ENCODE peak calls at places on chromosomes 2 and 18, in seven cellular contexts. S, K, D, I, H, O and T are unnamed samples. For H3K36me3, the result is how much of the 10 kb centered on the place peaks cover.

GRCh38 chr2:97950329-97951154 is 45.2 kb downstream of the TMEM131 start:
- DNase-seq in S (no peak), K (no peak), D (no peak), I (no peak), H (no peak), O (no peak), T (no peak)

GRCh38 chr18:73826098-73826497 is 321.5 kb downstream of the FBXO15 start:
- DNase-seq in S (no peak), K (no peak), D (no peak), I (no peak), H (no peak), O (no peak), T (no peak)

GRCh38 chr2:85959191-85959590 is 70.4 kb upstream of the ST3GAL5 start:
- DNase-seq in S (no peak), K (no peak), D (no peak), I (no peak), H (no peak), O (no peak), T (no peak)

GRCh38 chr2:146527166-146527565 is 1317.7 kb upstream of the ACVR2A start:
- DNase-seq in S (no peak), K (no peak), D (no peak), I (no peak), H (no peak), O (no peak), T (no peak)

GRCh38 chr2:71566271-71566858 is 113.0 kb downstream of the DYSF start:
- DNase-seq in S (no peak), K (no peak), D (no peak), I (no peak), H (no peak), O (no peak), T (no peak)

GRCh38 chr2:164903944-164904343 is 51.4 kb downstream of the SLC38A11 start:
- DNase-seq in S (no peak), K (no peak), D (peak), I (no peak), H (peak), O (no peak), T (no peak)

GRCh38 chr2:128448331-128449225 is 129.9 kb upstream of the HS6ST1 start:
- DNase-seq in S (no peak), K (no peak), D (no peak), I (no peak), H (peak), O (peak), T (no peak)

GRCh38 chr2:41937921-41938708 is 109.7 kb upstream of the PKDCC start:
- DNase-seq in S (no peak), K (no peak), D (no peak), I (no peak), H (peak), O (peak), T (no peak)

GRCh38 chr2:188410504-188411235 is 119.0 kb downstream of the GULP1 start:
- DNase-seq in S (no peak), K (no peak), D (no peak), I (no peak), H (no peak), O (no peak), T (no peak)

GRCh38 chr2:108813732-108814131 is 27.2 kb downstream of the CCDC138 start:
- DNase-seq in S (no peak), K (no peak), D (no peak), I (no peak), H (no peak), O (no peak), T (no peak)

GRCh38 chr2:118371500-118371899 is 283.2 kb downstream of the INSIG2 start:
- DNase-seq in S (peak), K (no peak), D (no peak), I (peak), H (peak), O (peak), T (no peak)

GRCh38 chr2:27776097-27776496 is 4.6 kb downstream of the MRPL33 start:
- DNase-seq in S (no peak), K (no peak), D (no peak), I (no peak), H (no peak), O (peak), T (no peak)

GRCh38 chr2:187429989-187430388 is 18.1 kb downstream of the CALCRL start:
- DNase-seq in S (no peak), K (no peak), D (no peak), I (no peak), H (no peak), O (no peak), T (no peak)

GRCh38 chr2:38146302-38146916 is 70.5 kb upstream of the CYP1B1 start:
- DNase-seq in S (no peak), K (peak), D (peak), I (peak), H (no peak), O (peak), T (peak)

GRCh38 chr18:26470011-26470637 is 78.2 kb downstream of the KCTD1 start:
- DNase-seq in S (no peak), K (no peak), D (no peak), I (no peak), H (peak), O (no peak), T (no peak)

GRCh38 chr2:133146893-133147292 is 421.4 kb downstream of the NCKAP5 start:
- DNase-seq in S (no peak), K (no peak), D (no peak), I (no peak), H (no peak), O (no peak), T (no peak)

GRCh38 chr2:97663626-97663961 is 250 bp downstream of the ACTR1B start:
- DNase-seq in S (no peak), K (no peak), D (no peak), I (no peak), H (no peak), O (no peak), T (no peak)

GRCh38 chr2:28408764-28409599 is 16.3 kb downstream of the FOSL2 start:
- DNase-seq in S (no peak), K (peak), D (no peak), I (peak), H (no peak), O (no peak), T (no peak)

GRCh38 chr2:362924-363323 is 75.0 kb upstream of the ALKAL2 start:
- DNase-seq in S (no peak), K (no peak), D (no peak), I (no peak), H (no peak), O (no peak), T (no peak)

GRCh38 chr2:133511679-133512078 is 56.6 kb downstream of the NCKAP5 start:
- DNase-seq in S (no peak), K (no peak), D (no peak), I (peak), H (no peak), O (no peak), T (no peak)

GRCh38 chr2:58633576-58634365 is 392.6 kb upstream of the FANCL start:
- DNase-seq in S (no peak), K (no peak), D (no peak), I (no peak), H (no peak), O (no peak), T (no peak)

GRCh38 chr2:31235504-31235902 is 1.6 kb downstream of the EHD3 start:
- DNase-seq in S (no peak), K (no peak), D (no peak), I (no peak), H (no peak), O (no peak), T (no peak)

GRCh38 chr2:95076705-95077520 is 44.7 kb downstream of the MRPS5 start:
- DNase-seq in S (peak), K (peak), D (peak), I (peak), H (peak), O (peak), T (peak)

GRCh38 chr2:106805716-106806115 is 80.3 kb downstream of the ST6GAL2 start:
- DNase-seq in S (no peak), K (no peak), D (no peak), I (no peak), H (no peak), O (no peak), T (no peak)

GRCh38 chr2:177245010-177245422 is 19.5 kb downstream of the NFE2L2 start:
- DNase-seq in S (no peak), K (no peak), D (no peak), I (no peak), H (no peak), O (no peak), T (no peak)

GRCh38 chr2:98032086-98032485 is 36.3 kb upstream of the TMEM131 start:
- DNase-seq in S (no peak), K (no peak), D (no peak), I (no peak), H (no peak), O (no peak), T (no peak)

GRCh38 chr2:42386684-42387083 is 25.7 kb upstream of the COX7A2L start:
- DNase-seq in S (no peak), K (no peak), D (no peak), I (no peak), H (no peak), O (no peak), T (no peak)

GRCh38 chr2:119549236-119549635 is 5.0 kb downstream of the CFAP221 start:
- DNase-seq in S (no peak), K (no peak), D (no peak), I (no peak), H (no peak), O (no peak), T (no peak)

GRCh38 chr18:48832961-48833700 is 117.6 kb downstream of the SMAD7 start:
- DNase-seq in S (no peak), K (peak), D (peak), I (no peak), H (peak), O (peak), T (no peak)

GRCh38 chr2:235964787-235965390 is 203.3 kb downstream of the GBX2 start:
- DNase-seq in S (no peak), K (no peak), D (no peak), I (no peak), H (no peak), O (no peak), T (no peak)

GRCh38 chr2:235968616-235969324 is 199.4 kb downstream of the GBX2 start:
- DNase-seq in S (no peak), K (no peak), D (no peak), I (no peak), H (no peak), O (no peak), T (no peak)

GRCh38 chr2:235967358-235967757 is 200.8 kb downstream of the GBX2 start:
- DNase-seq in S (no peak), K (no peak), D (no peak), I (no peak), H (no peak), O (no peak), T (no peak)

GRCh38 chr2:235966396-235966795 is 201.8 kb downstream of the GBX2 start:
- DNase-seq in S (no peak), K (no peak), D (no peak), I (no peak), H (no peak), O (no peak), T (no peak)

DNA sequence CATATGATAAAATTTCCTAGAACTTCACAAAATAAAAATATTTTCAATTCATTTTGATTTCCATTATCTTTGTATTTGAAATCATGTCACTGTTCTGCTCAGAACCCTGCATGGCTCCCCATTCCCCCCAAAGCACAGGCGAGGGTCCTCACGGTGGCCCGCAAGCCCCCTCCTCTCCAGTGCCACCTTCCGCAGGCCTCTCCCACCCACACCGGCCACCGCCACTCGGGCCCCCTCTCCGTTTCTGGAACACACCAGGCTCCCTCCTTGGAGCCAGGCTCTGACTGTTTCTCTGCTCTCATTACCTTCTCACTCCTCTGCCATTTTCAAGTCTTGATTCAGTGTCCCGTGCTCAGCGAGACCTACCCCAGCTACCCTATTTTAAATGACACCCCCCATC is 201.3 kb downstream of the GBX2 start:
- DNase-seq in S (no peak), K (no peak), D (no peak), I (no peak), H (no peak), O (no peak), T (no peak)
- H3K4me3 ChIP-seq in S (no peak), K (no peak), D (no peak), I (no peak), H (no peak), O (no peak), T (no peak)

DNA sequence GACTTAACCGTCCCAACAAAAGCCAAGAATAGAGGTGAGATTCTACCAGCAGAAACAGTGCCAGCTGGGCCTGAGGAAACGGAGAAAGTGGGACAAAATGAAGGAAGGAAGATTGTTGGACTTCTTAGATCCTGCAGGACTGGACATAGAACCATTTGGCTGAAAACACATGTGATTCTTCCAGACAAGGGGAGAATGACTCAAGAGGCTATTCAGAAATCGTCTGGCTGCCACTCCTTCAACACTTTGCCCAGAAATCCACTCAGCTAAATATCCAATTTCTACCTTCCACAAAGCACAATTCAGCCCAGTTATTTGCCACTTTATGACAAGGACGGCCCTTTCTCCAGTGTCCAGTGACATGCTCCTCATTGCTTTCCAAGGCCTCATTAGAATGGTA is 61.6 kb downstream of the SNORC start:
- DNase-seq in S (no peak), K (no peak), D (no peak), I (no peak), H (no peak), O (no peak), T (no peak)
- H3K36me3 ChIP-seq in S (under half), K (under half), D (under half), I (under half), H (under half), O (under half), T (under half)

GRCh38 chr18:2707559-2708168 is 52.1 kb downstream of the SMCHD1 start:
- DNase-seq in S (no peak), K (no peak), D (no peak), I (no peak), H (no peak), O (no peak), T (no peak)
- TF ChIP-seq CTCF in S (no peak), K (no peak), D (no peak), I (no peak), H (no peak), O (no peak), T (no peak)

GRCh38 chr2:44952806-44953685 is 11.5 kb downstream of the SIX3 start:
- DNase-seq in S (no peak), K (no peak), D (no peak), I (no peak), H (peak), O (no peak), T (no peak)
- H3K4me3 ChIP-seq in S (peak), K (peak), D (peak), I (no peak), H (peak), O (peak), T (no peak)

DNA sequence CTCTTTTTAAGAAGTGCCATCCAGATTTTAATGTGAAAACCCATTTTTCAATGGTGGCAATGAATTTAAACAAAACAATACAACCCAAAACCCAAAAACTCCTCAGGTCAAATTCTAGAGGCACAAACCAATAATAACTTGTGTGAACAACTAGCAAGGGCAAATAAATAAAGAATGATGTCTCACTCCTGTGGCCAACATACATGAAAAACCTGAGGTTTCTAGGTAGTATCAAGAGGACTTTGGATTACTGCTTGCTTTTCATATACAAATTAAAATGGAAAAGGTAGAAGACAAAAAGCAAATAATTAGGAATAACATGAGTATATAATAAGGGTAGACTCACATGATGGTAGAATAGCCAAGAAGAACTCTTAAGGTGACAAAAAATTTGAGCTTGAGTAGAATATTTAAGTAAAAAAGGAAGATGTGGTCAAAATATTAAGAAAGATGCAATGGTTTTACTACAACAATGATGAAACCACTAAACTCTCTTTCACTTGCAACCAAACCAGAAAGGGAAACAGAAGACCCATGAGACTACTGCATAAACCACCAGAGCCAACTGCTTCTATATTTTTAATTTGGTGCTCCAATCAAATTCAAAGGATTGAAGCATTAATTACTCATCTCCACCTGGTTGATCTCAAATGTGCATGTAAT is 53.5 kb downstream of the DARS1 start:
- DNase-seq in S (no peak), K (no peak), D (no peak), I (no peak), H (no peak), O (no peak), T (peak)
- H3K36me3 ChIP-seq in S (under half), K (under half), D (under half), I (under half), H (under half), O (under half), T (under half)

GRCh38 chr18:47595816-47596501 is 334.5 kb downstream of the SMAD2 start:
- DNase-seq in S (no peak), K (no peak), D (no peak), I (no peak), H (peak), O (no peak), T (peak)
- TF ChIP-seq CTCF in S (peak), K (peak), D (no peak), I (peak), H (peak), O (no peak), T (peak)

DNA sequence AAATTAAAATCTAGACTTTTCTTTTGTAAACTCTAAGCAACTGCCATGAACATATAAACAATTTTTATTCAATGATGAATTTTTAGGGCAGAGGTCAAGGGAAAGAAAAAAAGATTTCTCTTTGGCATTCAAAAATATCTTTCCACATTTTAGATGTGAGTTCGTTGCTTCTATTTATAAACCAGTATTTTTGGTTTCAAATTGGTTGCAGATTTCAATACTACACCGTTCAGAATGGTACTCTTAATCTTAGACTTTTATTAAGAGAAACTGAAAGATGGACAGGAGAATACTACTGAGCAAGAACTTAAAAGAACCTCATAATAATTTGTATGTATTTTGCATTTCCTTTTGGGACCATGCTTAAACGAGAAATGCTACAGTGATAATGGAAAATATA is 293.7 kb upstream of the CCDC68 start:
- DNase-seq in S (peak), K (no peak), D (no peak), I (no peak), H (no peak), O (no peak), T (no peak)
- H3K4me3 ChIP-seq in S (peak), K (no peak), D (no peak), I (no peak), H (no peak), O (no peak), T (peak)